ENCODE peak calls at places on chromosomes 3 and 15, in nine cellular contexts. G, R, S, H, P, I, M, E and O are unnamed samples.

GRCh38 chr3:184333700-184334099 is 3.7 kb upstream of the FAM131A start:
- DNase-seq in R (no peak), P (no peak), G (no peak), I (no peak), S (no peak), H (no peak), M (no peak), E (no peak), O (no peak)

GRCh38 chr3:131762981-131763380 is 260.2 kb upstream of the MRPL3 start:
- DNase-seq in H (no peak), S (no peak), P (no peak), R (no peak), M (no peak), I (no peak), E (no peak), G (no peak), O (no peak)

GRCh38 chr15:44038801-44039200 is 156.3 kb downstream of the FRMD5 start:
- DNase-seq in M (peak), G (peak), S (no peak), I (no peak), H (no peak), E (peak), R (peak), P (no peak), O (no peak)

GRCh38 chr3:142964150-142964498 is 650 bp upstream of the PAQR9 start:
- DNase-seq in S (no peak), R (no peak), P (no peak), E (peak), M (no peak), G (peak), H (no peak), I (no peak), O (no peak)

GRCh38 chr3:186930143-186930638 is at the start of gene ST6GAL1:
- DNase-seq in M (no peak), G (peak), R (peak), E (peak), H (peak), P (peak), I (peak), S (no peak), O (peak)

GRCh38 chr3:189842681-189843602 is 211.8 kb downstream of the TP63 start:
- DNase-seq in M (no peak), P (peak), G (peak), S (no peak), I (no peak), R (peak), E (no peak), H (no peak), O (no peak)

GRCh38 chr3:55655544-55655943 is 168.4 kb upstream of the WNT5A start:
- DNase-seq in P (no peak), S (no peak), G (no peak), M (peak), H (no peak), R (no peak), E (no peak), I (no peak), O (no peak)

GRCh38 chr3:34878488-34878887 is 760.8 kb upstream of the ARPP21 start:
- DNase-seq in M (no peak), H (no peak), G (no peak), P (no peak), E (no peak), S (no peak), I (no peak), R (no peak), O (no peak)

GRCh38 chr3:13378155-13378554 is 42.0 kb downstream of the NUP210 start:
- DNase-seq in R (no peak), E (peak), I (no peak), H (no peak), M (peak), S (no peak), P (no peak), G (no peak), O (no peak)